ENCODE peak calls at places on chromosomes 5 and 9, in seven cellular contexts. K, U, J, D, E, Y and P are unnamed samples.

GRCh38 chr9:133321411-133321935 is 14.5 kb downstream of the SURF6 start:
- DNase-seq in K (no peak), U (no peak), J (no peak), D (no peak), E (no peak), Y (no peak), P (no peak)

GRCh38 chr5:146426853-146427618 is 20.1 kb upstream of the TCERG1 start:
- DNase-seq in K (peak), U (no peak), J (no peak), D (no peak), E (no peak), Y (peak), P (peak)

GRCh38 chr5:87069974-87070608 is 197.6 kb upstream of the RASA1 start:
- DNase-seq in K (peak), U (peak), J (no peak), D (no peak), E (peak), Y (peak), P (peak)

GRCh38 chr5:11607944-11608343 is 296.3 kb downstream of the CTNND2 start:
- DNase-seq in K (no peak), U (no peak), J (no peak), D (no peak), E (no peak), Y (no peak), P (no peak)

GRCh38 chr5:154179846-154180710 is 10.5 kb upstream of the GALNT10 start:
- DNase-seq in K (peak), U (no peak), J (no peak), D (no peak), E (no peak), Y (peak), P (peak)

GRCh38 chr5:81021486-81021885 is 61.3 kb downstream of the RASGRF2 start:
- DNase-seq in K (no peak), U (no peak), J (no peak), D (no peak), E (no peak), Y (no peak), P (no peak)

GRCh38 chr5:2109566-2109965 is 226.8 kb upstream of the IRX4 start:
- DNase-seq in K (no peak), U (no peak), J (no peak), D (no peak), E (no peak), Y (no peak), P (no peak)

GRCh38 chr5:72523960-72524582 is 16.9 kb upstream of the ZNF366 start:
- DNase-seq in K (peak), U (peak), J (no peak), D (no peak), E (no peak), Y (peak), P (peak)

GRCh38 chr5:176531902-176532493 is 5.2 kb downstream of the RNF44 start:
- DNase-seq in K (no peak), U (no peak), J (no peak), D (no peak), E (no peak), Y (no peak), P (no peak)

GRCh38 chr5:120803282-120803681 is 339.2 kb downstream of the PRR16 start:
- DNase-seq in K (no peak), U (no peak), J (no peak), D (no peak), E (no peak), Y (peak), P (no peak)

GRCh38 chr9:12424243-12424642 is 268.9 kb upstream of the TYRP1 start:
- DNase-seq in K (no peak), U (no peak), J (no peak), D (no peak), E (no peak), Y (peak), P (no peak)

GRCh38 chr5:93677344-93678021 is 63.9 kb downstream of the POU5F2 start:
- DNase-seq in K (peak), U (peak), J (no peak), D (peak), E (peak), Y (peak), P (no peak)

GRCh38 chr9:78038620-78039300 is 7.1 kb upstream of the GNAQ start:
- DNase-seq in K (no peak), U (no peak), J (no peak), D (no peak), E (no peak), Y (peak), P (no peak)

GRCh38 chr5:1299511-1299850 is 4.6 kb upstream of the TERT start:
- DNase-seq in K (no peak), U (no peak), J (no peak), D (no peak), E (no peak), Y (no peak), P (no peak)

GRCh38 chr5:133423031-133423617 is 189.2 kb downstream of the FSTL4 start:
- DNase-seq in K (no peak), U (no peak), J (no peak), D (no peak), E (no peak), Y (no peak), P (no peak)

GRCh38 chr5:22319798-22320197 is 533.3 kb downstream of the CDH12 start:
- DNase-seq in K (no peak), U (no peak), J (no peak), D (no peak), E (no peak), Y (no peak), P (no peak)